ENCODE peak calls at places on chromosome 1, in nine cellular contexts. F, S, W, I, Y, D, X, T and Q are unnamed samples.

GRCh38 chr1:171438441-171438840 is 46.9 kb upstream of the PRRC2C start:
- DNase-seq in F (no peak), S (no peak), W (peak), I (no peak), Y (no peak), D (no peak), X (no peak), T (peak), Q (peak)

GRCh38 chr1:154155282-154155681 is 409 bp upstream of the NUP210L start:
- DNase-seq in F (no peak), S (no peak), W (no peak), I (no peak), Y (no peak), D (no peak), X (no peak), T (no peak), Q (no peak)

GRCh38 chr1:208154040-208154439 is 90.1 kb downstream of the PLXNA2 start:
- DNase-seq in F (no peak), S (no peak), W (no peak), I (no peak), Y (no peak), D (no peak), X (no peak), T (no peak), Q (no peak)

GRCh38 chr1:166977951-166978350 is 2.6 kb upstream of the ILDR2 start:
- DNase-seq in F (no peak), S (no peak), W (no peak), I (no peak), Y (no peak), D (no peak), X (no peak), T (no peak), Q (no peak)

GRCh38 chr1:172948457-172948856 is 102.3 kb downstream of the TNFSF18 start:
- DNase-seq in F (no peak), S (no peak), W (peak), I (no peak), Y (no peak), D (no peak), X (no peak), T (peak), Q (peak)

GRCh38 chr1:185853739-185854138 is 119.5 kb downstream of the HMCN1 start:
- DNase-seq in F (no peak), S (no peak), W (no peak), I (no peak), Y (no peak), D (no peak), X (no peak), T (peak), Q (no peak)

GRCh38 chr1:171457412-171457811 is 27.9 kb upstream of the PRRC2C start:
- DNase-seq in F (no peak), S (no peak), W (no peak), I (no peak), Y (no peak), D (no peak), X (no peak), T (no peak), Q (no peak)

GRCh38 chr1:20271498-20272400 is 18.9 kb upstream of the VWA5B1 start:
- DNase-seq in F (no peak), S (no peak), W (no peak), I (no peak), Y (no peak), D (no peak), X (no peak), T (no peak), Q (peak)

GRCh38 chr1:15033264-15033663 is 120.3 kb upstream of the TMEM51 start:
- DNase-seq in F (no peak), S (no peak), W (no peak), I (no peak), Y (no peak), D (no peak), X (no peak), T (peak), Q (no peak)

GRCh38 chr1:30024411-30025195 is 698.8 kb downstream of the MATN1 start:
- DNase-seq in F (no peak), S (no peak), W (no peak), I (no peak), Y (no peak), D (no peak), X (no peak), T (no peak), Q (no peak)

GRCh38 chr1:59765036-59765730 is 49.6 kb upstream of the HOOK1 start:
- DNase-seq in F (no peak), S (no peak), W (no peak), I (no peak), Y (no peak), D (no peak), X (no peak), T (no peak), Q (no peak)

GRCh38 chr1:218772575-218772974 is 401.1 kb upstream of the LYPLAL1 start:
- DNase-seq in F (no peak), S (no peak), W (no peak), I (no peak), Y (no peak), D (no peak), X (no peak), T (peak), Q (no peak)

GRCh38 chr1:244448279-244449036 is 3.3 kb downstream of the ADSS2 start:
- DNase-seq in F (no peak), S (no peak), W (no peak), I (no peak), Y (no peak), D (no peak), X (no peak), T (no peak), Q (no peak)

GRCh38 chr1:174165471-174166137 is 6.3 kb downstream of the RABGAP1L start:
- DNase-seq in F (no peak), S (peak), W (no peak), I (no peak), Y (no peak), D (peak), X (no peak), T (no peak), Q (no peak)

GRCh38 chr1:54309631-54310366 is 96.4 kb downstream of the SSBP3 start:
- DNase-seq in F (no peak), S (no peak), W (no peak), I (no peak), Y (no peak), D (no peak), X (no peak), T (no peak), Q (no peak)

GRCh38 chr1:244050835-244051444 is at the start of gene ZBTB18:
- DNase-seq in F (no peak), S (peak), W (peak), I (no peak), Y (peak), D (no peak), X (no peak), T (no peak), Q (peak)

GRCh38 chr1:8625981-8626898 is 191.2 kb downstream of the RERE start:
- DNase-seq in F (no peak), S (peak), W (peak), I (no peak), Y (no peak), D (no peak), X (no peak), T (peak), Q (peak)

GRCh38 chr1:183267646-183268431 is 81.8 kb downstream of the LAMC2 start:
- DNase-seq in F (no peak), S (peak), W (no peak), I (no peak), Y (no peak), D (no peak), X (no peak), T (peak), Q (peak)

GRCh38 chr1:208895171-208895570 is 651.0 kb upstream of the PLXNA2 start:
- DNase-seq in F (no peak), S (no peak), W (no peak), I (no peak), Y (no peak), D (no peak), X (no peak), T (no peak), Q (no peak)

GRCh38 chr1:203327684-203328457 is 22.6 kb downstream of the BTG2 start:
- DNase-seq in F (peak), S (peak), W (peak), I (peak), Y (peak), D (no peak), X (peak), T (no peak), Q (peak)

GRCh38 chr1:156893048-156893953 is at the start of gene PEAR1:
- DNase-seq in F (no peak), S (no peak), W (no peak), I (no peak), Y (no peak), D (no peak), X (no peak), T (no peak), Q (no peak)

GRCh38 chr1:97820470-97821188 is 100.2 kb downstream of the DPYD start:
- DNase-seq in F (no peak), S (peak), W (peak), I (no peak), Y (peak), D (no peak), X (peak), T (peak), Q (peak)

GRCh38 chr1:96370752-96371151 is 350.8 kb upstream of the PTBP2 start:
- DNase-seq in F (no peak), S (no peak), W (no peak), I (no peak), Y (no peak), D (no peak), X (no peak), T (peak), Q (no peak)

GRCh38 chr1:147762233-147763024 is 2.0 kb upstream of the GJA5 start:
- DNase-seq in F (no peak), S (no peak), W (no peak), I (no peak), Y (no peak), D (no peak), X (peak), T (no peak), Q (no peak)

GRCh38 chr1:206470692-206471414 is 577 bp downstream of the IKBKE start:
- DNase-seq in F (no peak), S (peak), W (peak), I (no peak), Y (peak), D (no peak), X (peak), T (no peak), Q (peak)